ENCODE peak calls at places on chromosome 20, in five cellular contexts. T, L, G, C and H are unnamed samples.

GRCh38 chr20:6704132-6704861 is 63.2 kb upstream of the BMP2 start:
- DNase-seq in G (no peak), L (peak; percentile 59), T (no peak), C (peak; percentile 60), H (no peak)

GRCh38 chr20:22583773-22584629 is at the start of gene FOXA2:
- DNase-seq in G (no peak), T (no peak), L (no peak), C (no peak), H (peak; percentile 26)

GRCh38 chr20:59120491-59120890 is 43.1 kb upstream of the ZNF831 start:
- DNase-seq in G (no peak), T (peak; percentile 44), L (no peak), C (no peak), H (no peak)

GRCh38 chr20:20894753-20895152 is 182.3 kb upstream of the RALGAPA2 start:
- DNase-seq in C (no peak), L (no peak), G (no peak), T (no peak), H (peak; percentile 33)

GRCh38 chr20:41733151-41733550 is 115.0 kb upstream of the CHD6 start:
- DNase-seq in C (no peak), T (no peak), G (no peak), L (peak; percentile 36), H (no peak)

GRCh38 chr20:46251211-46251673 is 57.1 kb downstream of the CDH22 start:
- DNase-seq in L (no peak), G (no peak), C (no peak), T (no peak), H (no peak)

GRCh38 chr20:62190639-62191411 is 8.0 kb downstream of the MTG2 start:
- DNase-seq in T (no peak), L (no peak), C (no peak), G (no peak), H (no peak)

GRCh38 chr20:5688431-5688972 is 61.7 kb upstream of the SHLD1 start:
- DNase-seq in C (no peak), G (peak; percentile 16), L (peak; percentile 24), T (no peak), H (no peak)

GRCh38 chr20:51886341-51886740 is 84.0 kb upstream of the SALL4 start:
- DNase-seq in G (no peak), C (no peak), T (no peak), L (no peak), H (no peak)

GRCh38 chr20:48835390-48835789 is 7.6 kb upstream of the PREX1 start:
- DNase-seq in C (no peak), L (no peak), T (no peak), G (no peak), H (no peak)

GRCh38 chr20:17761612-17762011 is 61.8 kb downstream of the BANF2 start:
- DNase-seq in L (peak; percentile 15), G (no peak), T (no peak), C (no peak), H (peak; percentile 8)

GRCh38 chr20:3204124-3204794 is at the start of gene DDRGK1:
- DNase-seq in C (peak; percentile 83), L (peak; percentile 74), G (peak; percentile 91), T (peak; percentile 89), H (peak; percentile 87)

GRCh38 chr20:36573103-36573797 is at the start of gene TGIF2:
- DNase-seq in L (peak; percentile 46), C (peak; percentile 87), T (peak; percentile 95), G (peak; percentile 88), H (peak; percentile 57)

GRCh38 chr20:39289831-39290230 is 327.7 kb downstream of the DHX35 start:
- DNase-seq in L (no peak), T (no peak), C (no peak), G (no peak), H (no peak)

GRCh38 chr20:51565741-51566140 is 23.2 kb upstream of the NFATC2 start:
- DNase-seq in G (no peak), L (peak; percentile 50), T (no peak), C (no peak), H (no peak)

GRCh38 chr20:3158968-3159431 is 665 bp downstream of the FASTKD5 start:
- DNase-seq in L (peak; percentile 17), C (peak; percentile 35), T (peak; percentile 43), G (no peak), H (peak; percentile 13)

GRCh38 chr20:57794600-57795346 is 85.0 kb upstream of the PMEPA1 start:
- DNase-seq in T (no peak), L (no peak), G (no peak), C (peak; percentile 11), H (no peak)

GRCh38 chr20:35849726-35850125 is 77.9 kb downstream of the PHF20 start:
- DNase-seq in C (no peak), L (no peak), T (no peak), G (no peak), H (no peak)

GRCh38 chr20:25058051-25058796 is at the start of gene ACSS1:
- DNase-seq in C (peak; percentile 47), G (peak; percentile 72), T (peak; percentile 94), L (no peak), H (no peak)

GRCh38 chr20:8293791-8294190 is 161.7 kb downstream of the PLCB1 start:
- DNase-seq in T (no peak), C (no peak), L (no peak), G (no peak), H (no peak)

GRCh38 chr20:53658973-53659372 is 65.3 kb upstream of the ZNF217 start:
- DNase-seq in G (no peak), C (peak; percentile 48), T (no peak), L (peak; percentile 21), H (peak; percentile 21)

GRCh38 chr20:54323227-54323734 is 115.4 kb downstream of the PFDN4 start:
- DNase-seq in C (no peak), G (no peak), T (no peak), L (no peak), H (no peak)

GRCh38 chr20:23652371-23652770 is 14.6 kb upstream of the CST3 start:
- DNase-seq in C (no peak), L (no peak), G (no peak), T (no peak), H (no peak)

GRCh38 chr20:63098195-63098810 is 91.5 kb upstream of the BHLHE23 start:
- DNase-seq in C (no peak), G (peak; percentile 4), L (no peak), T (no peak), H (no peak)

GRCh38 chr20:13851279-13851678 is 66.5 kb downstream of the NDUFAF5 start:
- DNase-seq in C (no peak), L (no peak), G (no peak), T (no peak), H (no peak)

GRCh38 chr20:52941803-52942202 is 30.4 kb upstream of the TSHZ2 start:
- DNase-seq in G (no peak), T (no peak), L (no peak), C (no peak), H (peak; percentile 79)

GRCh38 chr20:49649672-49650071 is 64.0 kb downstream of the B4GALT5 start:
- DNase-seq in L (no peak), C (no peak), G (no peak), T (no peak), H (no peak)

GRCh38 chr20:63116412-63117106 is 99.4 kb downstream of the YTHDF1 start:
- DNase-seq in L (no peak), C (peak; percentile 22), G (no peak), T (no peak), H (peak; percentile 14)

GRCh38 chr20:62474585-62475026 is 1.2 kb downstream of the GATA5 start:
- DNase-seq in L (no peak), C (no peak), T (no peak), G (no peak), H (no peak)

GRCh38 chr20:22905667-22906066 is 129.4 kb upstream of the SSTR4 start:
- DNase-seq in L (peak; percentile 89), T (peak; percentile 23), G (no peak), C (no peak), H (no peak)

GRCh38 chr20:47351643-47352331 is 4.7 kb downstream of the ZMYND8 start:
- DNase-seq in T (peak; percentile 65), C (no peak), L (no peak), G (no peak), H (no peak)

GRCh38 chr20:45082468-45082867 is 18.5 kb downstream of the KCNS1 start:
- DNase-seq in C (no peak), L (no peak), G (no peak), T (no peak), H (no peak)

GRCh38 chr20:45077559-45077958 is 23.4 kb downstream of the KCNS1 start:
- DNase-seq in G (no peak), T (no peak), L (no peak), C (no peak), H (no peak)

GRCh38 chr20:45083127-45083526 is 17.8 kb downstream of the KCNS1 start:
- DNase-seq in G (no peak), L (no peak), C (no peak), T (no peak), H (no peak)

GRCh38 chr20:45085289-45085688 is 15.6 kb downstream of the KCNS1 start:
- DNase-seq in T (no peak), L (no peak), C (no peak), G (no peak), H (no peak)

GRCh38 chr20:45080867-45081616 is 19.9 kb downstream of the KCNS1 start:
- DNase-seq in G (no peak), T (no peak), C (no peak), L (no peak), H (peak; percentile 39)
- TF ChIP-seq CTCF in G (no peak), T (peak; percentile 22), C (peak; percentile 63), L (peak; percentile 47), H (peak; percentile 33)

DNA sequence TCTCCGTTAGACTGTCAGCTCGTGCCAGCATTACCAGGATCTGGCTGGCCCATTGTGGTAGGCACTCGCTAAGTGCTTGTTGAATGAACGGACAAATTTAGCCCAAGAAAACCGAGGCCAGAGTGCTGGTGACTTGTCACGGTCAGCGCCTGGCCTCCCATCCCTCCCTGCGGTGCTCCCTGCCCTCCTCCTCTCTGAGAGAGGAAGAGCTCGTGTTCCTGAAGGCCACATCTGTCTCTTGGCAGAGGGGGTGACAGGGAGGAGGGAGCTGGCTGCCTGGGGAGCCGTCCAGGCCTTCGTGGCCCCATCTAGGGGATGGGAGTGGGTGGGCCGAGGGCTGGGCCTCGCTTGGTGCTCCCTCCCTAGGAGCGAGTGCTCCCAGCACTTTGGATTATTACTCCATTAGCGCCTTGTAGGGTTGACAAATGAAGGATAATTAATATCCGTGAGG is 36.8 kb downstream of the VSTM2L start:
- DNase-seq in G (no peak), L (no peak), C (no peak), T (no peak), H (no peak)
- TF ChIP-seq CTCF in G (no peak), L (no peak), C (no peak), T (no peak), H (no peak)

GRCh38 chr20:2023151-2023550 is 29.3 kb upstream of the PDYN start:
- DNase-seq in G (no peak), T (peak; percentile 23), L (no peak), C (no peak), H (peak; percentile 63)
- TF ChIP-seq CTCF in G (no peak), T (no peak), L (no peak), C (no peak), H (no peak)

GRCh38 chr20:34300809-34301586 is 2.2 kb downstream of the AHCY start:
- DNase-seq in L (no peak), G (no peak), C (no peak), T (peak; percentile 14), H (no peak)

GRCh38 chr20:34301587-34302311 is 1.4 kb downstream of the AHCY start:
- DNase-seq in L (no peak), C (no peak), G (no peak), T (no peak), H (no peak)

GRCh38 chr20:34299925-34300806 is 3.0 kb downstream of the AHCY start:
- DNase-seq in C (peak; percentile 63), G (no peak), L (peak; percentile 6), T (peak; percentile 10), H (peak; percentile 33)

GRCh38 chr20:34302723-34303528 is at the start of gene AHCY:
- DNase-seq in T (peak; percentile 97), C (peak; percentile 98), G (peak; percentile 96), L (peak; percentile 95), H (peak; percentile 98)

GRCh38 chr20:34302312-34302722 is 838 bp downstream of the AHCY start:
- DNase-seq in G (no peak), L (peak; percentile 50), C (peak; percentile 36), T (peak; percentile 27), H (no peak)
- TF ChIP-seq CTCF in G (no peak), L (no peak), C (no peak), T (peak; percentile 18), H (no peak)